ENCODE peak calls at places on chromosomes 3 and 15, in ten cellular contexts. F is pancreas; W is Right ventricle myocardium inferior; H is left cardiac atrium; T is activated naive CD8-positive, alpha-beta T cell treated with anti-CD3 and anti-CD28 coated beads, Interleukin-2, amount 10 ng/mL, durations not matched to agents 7 days and 5 days; O is left colon; J is lower lobe of right lung; P is lung; U is stimulated activated memory B cell treated with anti-CD40 and anti-IgM and Interleukin-4, amounts not matched to agents 10 μg/mL and 1 μg/mL and 100 μg/mL, for 72 hours; L is right cardiac atrium. D is an unnamed sample.

GRCh38 chr15:96316953-96317629 is 13.4 kb upstream of the NR2F2 start:
- ATAC-seq in F (peak), W (no peak), H (peak), T (no peak), O (no peak), J (no peak), P (no peak), U (no peak), L (peak), D (peak)

GRCh38 chr3:54120657-54121403 is 1.5 kb upstream of the CACNA2D3 start:
- ATAC-seq in F (peak), W (no peak), H (peak), T (no peak), O (no peak), J (peak), P (no peak), U (peak), L (peak), D (peak)

GRCh38 chr3:165837058-165837525 is at the start of gene BCHE:
- ATAC-seq in F (peak), W (peak), H (peak), T (no peak), O (no peak), J (no peak), P (peak), U (no peak), L (peak), D (peak)

GRCh38 chr3:142914286-142914811 is 25.5 kb upstream of the PCOLCE2 start:
- ATAC-seq in F (no peak), W (no peak), H (no peak), T (no peak), O (peak), J (no peak), P (no peak), U (no peak), L (no peak), D (no peak)

GRCh38 chr15:78437107-78437761 is 782 bp upstream of the IREB2 start:
- ATAC-seq in F (no peak), W (no peak), H (peak), T (no peak), O (no peak), J (peak), P (peak), U (no peak), L (no peak), D (no peak)

GRCh38 chr15:41490355-41490754 is 3.3 kb upstream of the ITPKA start:
- ATAC-seq in F (no peak), W (no peak), H (no peak), T (peak), O (no peak), J (no peak), P (no peak), U (peak), L (no peak), D (no peak)

GRCh38 chr15:73683624-73684536 is at the start of gene CD276:
- ATAC-seq in F (peak), W (peak), H (peak), T (no peak), O (peak), J (peak), P (peak), U (peak), L (peak), D (peak)

GRCh38 chr3:167396075-167396474 is 16.0 kb upstream of the ZBBX start:
- ATAC-seq in F (no peak), W (no peak), H (no peak), T (no peak), O (no peak), J (no peak), P (no peak), U (no peak), L (no peak), D (no peak)

GRCh38 chr15:94858011-94858410 is 626.6 kb downstream of the MCTP2 start:
- ATAC-seq in F (no peak), W (no peak), H (no peak), T (no peak), O (no peak), J (no peak), P (no peak), U (no peak), L (no peak), D (no peak)